ENCODE peak calls at places on chromosomes 2 and 18, in seven cellular contexts. U, B, Q, N, F, W and T are unnamed samples.

GRCh38 chr2:181058378-181059269 is 78.2 kb downstream of the UBE2E3 start:
- DNase-seq in U (no peak), B (peak), Q (no peak), N (no peak), F (peak), W (peak), T (peak)

GRCh38 chr2:108616731-108617161 is 82.5 kb downstream of the LIMS1 start:
- DNase-seq in U (no peak), B (no peak), Q (no peak), N (no peak), F (no peak), W (no peak), T (no peak)

GRCh38 chr2:234949762-234950434 is 1.9 kb upstream of the SH3BP4 start:
- DNase-seq in U (peak), B (no peak), Q (no peak), N (no peak), F (no peak), W (no peak), T (peak)

GRCh38 chr2:207876834-207877535 is 107.3 kb upstream of the FZD5 start:
- DNase-seq in U (no peak), B (no peak), Q (no peak), N (no peak), F (no peak), W (no peak), T (peak)

GRCh38 chr2:203880557-203881125 is 13.1 kb downstream of the CTLA4 start:
- DNase-seq in U (no peak), B (no peak), Q (no peak), N (no peak), F (no peak), W (no peak), T (no peak)

GRCh38 chr2:61090386-61090921 is 24.8 kb downstream of the SANBR start:
- DNase-seq in U (no peak), B (no peak), Q (no peak), N (no peak), F (no peak), W (no peak), T (peak)

GRCh38 chr18:54958711-54959625 is at the start of gene CCDC68:
- DNase-seq in U (no peak), B (no peak), Q (no peak), N (no peak), F (no peak), W (peak), T (peak)

GRCh38 chr2:231000211-231000904 is 4.4 kb downstream of the SPATA3 start:
- DNase-seq in U (no peak), B (no peak), Q (no peak), N (no peak), F (no peak), W (peak), T (no peak)

GRCh38 chr2:201208563-201209252 is 25.8 kb downstream of the CASP10 start:
- DNase-seq in U (no peak), B (no peak), Q (no peak), N (no peak), F (no peak), W (no peak), T (no peak)

GRCh38 chr2:30708491-30709290 is 98.6 kb downstream of the CAPN13 start:
- DNase-seq in U (no peak), B (no peak), Q (no peak), N (no peak), F (no peak), W (no peak), T (peak)

GRCh38 chr2:219457784-219458369 is 23.2 kb downstream of the SPEG start:
- DNase-seq in U (no peak), B (no peak), Q (no peak), N (no peak), F (no peak), W (peak), T (no peak)

GRCh38 chr2:286774-287392 is 1.0 kb downstream of the ALKAL2 start:
- DNase-seq in U (no peak), B (no peak), Q (no peak), N (no peak), F (no peak), W (peak), T (peak)

GRCh38 chr2:218369374-218369773 is 12.7 kb upstream of the SLC11A1 start:
- DNase-seq in U (no peak), B (no peak), Q (no peak), N (no peak), F (no peak), W (no peak), T (no peak)

GRCh38 chr18:36127866-36128845 is 984 bp downstream of the SLC39A6 start:
- DNase-seq in U (peak), B (no peak), Q (peak), N (no peak), F (no peak), W (peak), T (peak)

GRCh38 chr2:163213699-163214098 is 375.1 kb upstream of the KCNH7 start:
- DNase-seq in U (no peak), B (no peak), Q (no peak), N (no peak), F (no peak), W (no peak), T (peak)

GRCh38 chr2:68806511-68807109 is 64.6 kb downstream of the BMP10 start:
- DNase-seq in U (no peak), B (no peak), Q (no peak), N (no peak), F (no peak), W (no peak), T (peak)

GRCh38 chr2:196979976-196980375 is 53.5 kb upstream of the PGAP1 start:
- DNase-seq in U (no peak), B (no peak), Q (no peak), N (no peak), F (no peak), W (no peak), T (no peak)

GRCh38 chr2:72124391-72124790 is 23.3 kb downstream of the CYP26B1 start:
- DNase-seq in U (no peak), B (no peak), Q (no peak), N (no peak), F (no peak), W (no peak), T (no peak)

GRCh38 chr2:132606649-132607048 is 63.4 kb downstream of the LYPD1 start:
- DNase-seq in U (no peak), B (no peak), Q (no peak), N (no peak), F (no peak), W (no peak), T (no peak)

GRCh38 chr2:132605236-132606180 is 64.5 kb downstream of the LYPD1 start:
- DNase-seq in U (no peak), B (no peak), Q (no peak), N (no peak), F (no peak), W (no peak), T (no peak)

GRCh38 chr2:132607407-132607806 is 62.6 kb downstream of the LYPD1 start:
- DNase-seq in U (no peak), B (no peak), Q (no peak), N (no peak), F (no peak), W (no peak), T (no peak)

GRCh38 chr2:132608222-132608795 is 61.7 kb downstream of the LYPD1 start:
- DNase-seq in U (no peak), B (no peak), Q (no peak), N (no peak), F (no peak), W (no peak), T (no peak)

GRCh38 chr2:132609101-132609890 is 60.7 kb downstream of the LYPD1 start:
- DNase-seq in U (no peak), B (no peak), Q (no peak), N (no peak), F (no peak), W (no peak), T (no peak)
- TF ChIP-seq CTCF in U (no peak), B (no peak), Q (no peak), N (no peak), F (no peak), W (no peak), T (no peak)

DNA sequence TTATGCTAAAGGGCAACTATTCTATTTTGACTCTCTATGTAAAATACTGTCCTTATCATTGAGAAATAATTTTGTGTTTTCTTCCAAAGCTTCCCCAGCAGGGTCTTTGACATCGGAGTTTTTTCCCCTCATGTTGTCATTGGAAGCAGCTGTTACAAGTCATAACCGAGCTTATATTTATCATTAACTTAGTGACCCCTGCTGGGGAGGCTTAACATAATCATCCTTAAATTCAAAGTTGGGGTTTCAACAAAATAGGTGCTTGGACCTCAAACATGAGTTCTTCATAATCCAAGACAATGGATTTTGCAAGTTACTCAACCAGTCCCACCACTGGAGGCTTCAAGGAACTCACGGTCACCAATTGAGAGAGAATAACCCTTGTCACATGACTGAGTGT is 330.9 kb downstream of the DCC start:
- DNase-seq in U (no peak), B (no peak), Q (no peak), N (no peak), F (no peak), W (no peak), T (peak)
- TF ChIP-seq CTCF in U (no peak), B (no peak), Q (peak), N (no peak), F (no peak), W (peak), T (peak)

DNA sequence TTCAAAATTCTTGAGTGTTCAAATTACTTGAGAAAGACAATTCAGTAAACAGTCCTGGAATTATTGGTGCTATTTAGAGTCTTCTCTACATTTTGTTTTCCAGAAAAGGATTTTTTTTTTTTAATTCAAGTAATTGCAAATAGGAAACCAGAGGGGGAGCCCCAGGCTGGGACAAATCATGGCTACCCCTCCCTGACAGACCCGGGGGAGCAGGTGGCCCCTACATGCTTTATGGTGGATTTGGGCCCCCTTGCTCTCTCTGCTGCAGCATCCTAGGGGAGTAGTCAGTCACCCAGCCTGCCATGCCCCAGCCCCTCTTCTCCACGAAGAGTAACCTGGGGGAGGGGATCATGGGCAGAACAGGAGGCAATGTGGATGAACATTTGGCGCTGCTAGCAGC is 4.7 kb downstream of the C2orf81 start:
- DNase-seq in U (no peak), B (no peak), Q (no peak), N (no peak), F (no peak), W (no peak), T (no peak)
- TF ChIP-seq CTCF in U (no peak), B (no peak), Q (peak), N (no peak), F (no peak), W (no peak), T (no peak)

DNA sequence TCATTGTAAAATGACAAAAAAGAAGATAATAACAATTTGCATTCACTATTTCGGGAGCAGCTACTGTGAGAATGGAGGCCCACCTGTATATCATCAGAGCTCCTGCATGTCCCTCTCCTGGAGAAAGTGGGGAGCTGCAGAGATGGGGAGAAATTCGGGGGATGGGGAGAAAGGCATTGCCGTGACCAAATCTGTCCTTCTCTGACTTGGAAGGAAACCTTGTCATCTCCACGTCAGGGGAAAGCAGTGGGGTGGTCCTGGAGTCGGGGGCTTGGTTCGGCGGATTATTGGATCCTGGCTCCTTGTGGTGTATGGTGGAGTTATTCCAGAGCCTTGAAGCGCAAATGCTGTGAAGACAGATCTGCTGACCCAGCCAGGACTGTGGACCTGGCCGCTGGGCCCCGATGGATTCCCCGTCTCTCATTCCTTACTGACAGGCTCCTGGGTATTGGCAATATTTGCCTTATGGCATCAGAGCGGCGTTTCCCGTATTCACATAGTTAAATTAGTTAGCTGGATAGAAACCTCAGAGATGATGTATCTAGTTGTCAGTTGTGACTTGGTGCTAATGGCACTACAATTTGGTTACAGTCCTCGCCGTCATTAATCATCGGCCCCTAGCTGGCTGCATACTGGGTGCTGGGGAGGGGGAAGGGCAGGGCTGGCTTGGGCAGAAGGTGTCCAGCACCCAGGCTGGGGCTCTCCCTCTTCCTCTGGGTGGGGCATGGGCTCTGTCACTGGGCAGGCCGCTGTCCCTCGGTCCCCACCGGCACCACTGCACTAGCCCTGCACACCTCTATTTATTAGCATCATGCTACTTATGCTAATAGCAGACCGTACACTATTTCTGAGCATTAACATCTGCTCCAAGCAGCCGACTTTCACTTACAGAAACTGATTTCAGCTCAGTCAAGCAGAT is 31.7 kb downstream of the CELF4 start:
- DNase-seq in U (no peak), B (no peak), Q (peak), N (no peak), F (no peak), W (no peak), T (no peak)
- TF ChIP-seq CTCF in U (peak), B (no peak), Q (no peak), N (no peak), F (no peak), W (peak), T (peak)